ENCODE peak calls at places on chromosomes 5 and 9, in six cellular contexts. One of them, this sample, is unnamed.

GRCh38 chr5:168422431-168422830 is 63.8 kb upstream of the RARS1 start:
- DNase-seq in NCI-H2029: no peak
- DNase-seq in stimulated activated CD4-positive, alpha-beta T cell treated with anti-CD3 and anti-CD28 coated beads, Interleukin-4, amount 100 ng/mL, for 24 hours: no peak
- DNase-seq in GM03348: no peak
- DNase-seq in amygdala: no peak
- DNase-seq in OCI-LY7: no peak
- DNase-seq in this sample: no peak

GRCh38 chr9:100589582-100589981 is 11.7 kb downstream of the CAVIN4 start:
- DNase-seq in amygdala: no peak
- DNase-seq in stimulated activated CD4-positive, alpha-beta T cell treated with anti-CD3 and anti-CD28 coated beads, Interleukin-4, amount 100 ng/mL, for 24 hours: no peak
- DNase-seq in GM03348: peak
- DNase-seq in NCI-H2029: no peak
- DNase-seq in OCI-LY7: no peak
- DNase-seq in this sample: no peak

GRCh38 chr9:107755267-107755666 is 265.7 kb upstream of the KLF4 start:
- DNase-seq in amygdala: no peak
- DNase-seq in GM03348: peak
- DNase-seq in stimulated activated CD4-positive, alpha-beta T cell treated with anti-CD3 and anti-CD28 coated beads, Interleukin-4, amount 100 ng/mL, for 24 hours: no peak
- DNase-seq in OCI-LY7: no peak
- DNase-seq in NCI-H2029: no peak
- DNase-seq in this sample: no peak

GRCh38 chr9:114248274-114248673 is 74.6 kb upstream of the ORM1 start:
- DNase-seq in NCI-H2029: no peak
- DNase-seq in GM03348: no peak
- DNase-seq in OCI-LY7: no peak
- DNase-seq in stimulated activated CD4-positive, alpha-beta T cell treated with anti-CD3 and anti-CD28 coated beads, Interleukin-4, amount 100 ng/mL, for 24 hours: no peak
- DNase-seq in amygdala: no peak
- DNase-seq in this sample: no peak

GRCh38 chr5:168683927-168684295 is 104.7 kb upstream of the PANK3 start:
- DNase-seq in GM03348: no peak
- DNase-seq in amygdala: no peak
- DNase-seq in stimulated activated CD4-positive, alpha-beta T cell treated with anti-CD3 and anti-CD28 coated beads, Interleukin-4, amount 100 ng/mL, for 24 hours: no peak
- DNase-seq in OCI-LY7: no peak
- DNase-seq in NCI-H2029: no peak
- DNase-seq in this sample: no peak

GRCh38 chr9:93815677-93816076 is 139.5 kb downstream of the BARX1 start:
- DNase-seq in amygdala: no peak
- DNase-seq in stimulated activated CD4-positive, alpha-beta T cell treated with anti-CD3 and anti-CD28 coated beads, Interleukin-4, amount 100 ng/mL, for 24 hours: no peak
- DNase-seq in GM03348: no peak
- DNase-seq in OCI-LY7: no peak
- DNase-seq in NCI-H2029: no peak
- DNase-seq in this sample: no peak

GRCh38 chr9:135978650-135979461 is 17.7 kb upstream of the UBAC1 start:
- DNase-seq in NCI-H2029: no peak
- DNase-seq in GM03348: peak
- DNase-seq in stimulated activated CD4-positive, alpha-beta T cell treated with anti-CD3 and anti-CD28 coated beads, Interleukin-4, amount 100 ng/mL, for 24 hours: peak
- DNase-seq in amygdala: peak
- DNase-seq in OCI-LY7: no peak
- DNase-seq in this sample: no peak

GRCh38 chr9:127417130-127418036 is 6.8 kb upstream of the ZNF79 start:
- DNase-seq in amygdala: no peak
- DNase-seq in OCI-LY7: no peak
- DNase-seq in NCI-H2029: peak
- DNase-seq in stimulated activated CD4-positive, alpha-beta T cell treated with anti-CD3 and anti-CD28 coated beads, Interleukin-4, amount 100 ng/mL, for 24 hours: no peak
- DNase-seq in GM03348: no peak
- DNase-seq in this sample: no peak

GRCh38 chr5:86968311-86968753 is 299.4 kb upstream of the RASA1 start:
- DNase-seq in GM03348: peak
- DNase-seq in OCI-LY7: peak
- DNase-seq in NCI-H2029: peak
- DNase-seq in stimulated activated CD4-positive, alpha-beta T cell treated with anti-CD3 and anti-CD28 coated beads, Interleukin-4, amount 100 ng/mL, for 24 hours: no peak
- DNase-seq in amygdala: no peak
- DNase-seq in this sample: no peak

GRCh38 chr5:143434261-143435206 is 31.0 kb upstream of the NR3C1 start:
- DNase-seq in GM03348: no peak
- DNase-seq in OCI-LY7: peak
- DNase-seq in NCI-H2029: no peak
- DNase-seq in stimulated activated CD4-positive, alpha-beta T cell treated with anti-CD3 and anti-CD28 coated beads, Interleukin-4, amount 100 ng/mL, for 24 hours: peak
- DNase-seq in amygdala: no peak
- DNase-seq in this sample: no peak

GRCh38 chr5:2310946-2311345 is 428.2 kb upstream of the IRX4 start:
- DNase-seq in stimulated activated CD4-positive, alpha-beta T cell treated with anti-CD3 and anti-CD28 coated beads, Interleukin-4, amount 100 ng/mL, for 24 hours: no peak
- DNase-seq in amygdala: no peak
- DNase-seq in GM03348: no peak
- DNase-seq in NCI-H2029: no peak
- DNase-seq in OCI-LY7: no peak
- DNase-seq in this sample: no peak

This sample was measured in SIG-M5.